ENCODE peak calls at places on chromosomes 7 and 10, in six cellular contexts. R is OCI-LY7; G is CD8-positive, alpha-beta memory T cell; V is tibial artery; Q is effector memory CD4-positive, alpha-beta T cell; C is heart right ventricle. U is an unnamed sample.

GRCh38 chr7:85022064-85022697 is 164.7 kb downstream of the SEMA3D start:
- DNase-seq in R (no peak), G (no peak), V (no peak), Q (no peak), C (no peak), U (no peak)

GRCh38 chr7:108442039-108442568 is 14.1 kb downstream of the NRCAM start:
- DNase-seq in R (no peak), G (no peak), V (no peak), Q (no peak), C (no peak), U (no peak)

GRCh38 chr10:70835895-70836294 is 20.1 kb downstream of the SGPL1 start:
- DNase-seq in R (no peak), G (no peak), V (no peak), Q (no peak), C (no peak), U (no peak)

GRCh38 chr10:107733328-107733727 is 568.8 kb upstream of the SORCS1 start:
- DNase-seq in R (no peak), G (no peak), V (no peak), Q (no peak), C (no peak), U (no peak)

GRCh38 chr10:79026341-79026761 is 42.4 kb upstream of the ZMIZ1 start:
- DNase-seq in R (no peak), G (peak), V (peak), Q (no peak), C (no peak), U (no peak)

GRCh38 chr7:105278973-105279687 is 109.6 kb downstream of the SRPK2 start:
- DNase-seq in R (no peak), G (no peak), V (no peak), Q (no peak), C (no peak), U (no peak)

GRCh38 chr7:131608112-131608498 is 51.7 kb upstream of the PODXL start:
- DNase-seq in R (no peak), G (no peak), V (no peak), Q (no peak), C (no peak), U (no peak)

GRCh38 chr10:88147000-88147798 is 283.8 kb downstream of the PTEN start:
- DNase-seq in R (no peak), G (no peak), V (peak), Q (no peak), C (peak), U (no peak)

GRCh38 chr7:129713544-129713943 is 102.0 kb downstream of the NRF1 start:
- DNase-seq in R (no peak), G (no peak), V (no peak), Q (no peak), C (no peak), U (no peak)

GRCh38 chr7:54541941-54542618 is at the start of gene VSTM2A:
- DNase-seq in R (no peak), G (no peak), V (no peak), Q (no peak), C (no peak), U (no peak)

GRCh38 chr7:111735661-111736323 is 173.5 kb upstream of the IMMP2L start:
- DNase-seq in R (peak), G (peak), V (no peak), Q (peak), C (peak), U (no peak)

GRCh38 chr10:128631801-128632241 is 505.6 kb upstream of the MKI67 start:
- DNase-seq in R (peak), G (no peak), V (no peak), Q (no peak), C (peak), U (no peak)

GRCh38 chr7:142860968-142861367 is 6.1 kb downstream of the EPHB6 start:
- DNase-seq in R (no peak), G (no peak), V (no peak), Q (no peak), C (no peak), U (no peak)

GRCh38 chr7:26284477-26284876 is 7.2 kb upstream of the SNX10 start:
- DNase-seq in R (no peak), G (no peak), V (no peak), Q (no peak), C (no peak), U (no peak)

GRCh38 chr10:79095316-79095715 is 26.6 kb downstream of the ZMIZ1 start:
- DNase-seq in R (no peak), G (no peak), V (no peak), Q (no peak), C (no peak), U (no peak)

GRCh38 chr10:104580321-104580720 is 60.8 kb upstream of the SORCS3 start:
- DNase-seq in R (no peak), G (no peak), V (no peak), Q (no peak), C (no peak), U (peak)

GRCh38 chr10:59876695-59877094 is 29.7 kb downstream of the CCDC6 start:
- DNase-seq in R (no peak), G (no peak), V (no peak), Q (no peak), C (no peak), U (no peak)

GRCh38 chr7:90766814-90767564 is 170.9 kb downstream of the CDK14 start:
- DNase-seq in R (no peak), G (no peak), V (peak), Q (no peak), C (peak), U (no peak)

GRCh38 chr10:75904499-75905283 is 473.3 kb downstream of the LRMDA start:
- DNase-seq in R (no peak), G (no peak), V (no peak), Q (no peak), C (no peak), U (no peak)

GRCh38 chr7:106086062-106086461 is 26.1 kb downstream of the SYPL1 start:
- DNase-seq in R (no peak), G (no peak), V (no peak), Q (no peak), C (no peak), U (no peak)

GRCh38 chr10:97577701-97578100 is 5.1 kb downstream of the ANKRD2 start:
- DNase-seq in R (no peak), G (no peak), V (no peak), Q (no peak), C (no peak), U (no peak)

GRCh38 chr10:121115154-121115553 is 264.0 kb downstream of the WDR11 start:
- DNase-seq in R (no peak), G (no peak), V (no peak), Q (no peak), C (no peak), U (no peak)

GRCh38 chr10:804191-804781 is 114.8 kb upstream of the DIP2C start:
- DNase-seq in R (no peak), G (no peak), V (peak), Q (no peak), C (no peak), U (no peak)

GRCh38 chr7:133602291-133602690 is 349.4 kb downstream of the EXOC4 start:
- DNase-seq in R (no peak), G (no peak), V (no peak), Q (no peak), C (no peak), U (no peak)

GRCh38 chr7:31056775-31057346 is 4.8 kb downstream of the ADCYAP1R1 start:
- DNase-seq in R (no peak), G (no peak), V (no peak), Q (no peak), C (no peak), U (no peak)

GRCh38 chr10:24427678-24428409 is 218.9 kb downstream of the KIAA1217 start:
- DNase-seq in R (no peak), G (no peak), V (no peak), Q (no peak), C (no peak), U (no peak)

GRCh38 chr7:1087952-1088920 is at the start of gene GPER1:
- DNase-seq in R (peak), G (no peak), V (peak), Q (no peak), C (peak), U (no peak)

GRCh38 chr10:102004376-102004775 is 51.6 kb downstream of the ARMH3 start:
- DNase-seq in R (no peak), G (no peak), V (no peak), Q (no peak), C (no peak), U (peak)

GRCh38 chr10:102003541-102003940 is 52.4 kb downstream of the ARMH3 start:
- DNase-seq in R (no peak), G (no peak), V (no peak), Q (no peak), C (no peak), U (no peak)

GRCh38 chr10:102009801-102010425 is 46.1 kb downstream of the ARMH3 start:
- DNase-seq in R (peak), G (peak), V (no peak), Q (peak), C (peak), U (no peak)

DNA sequence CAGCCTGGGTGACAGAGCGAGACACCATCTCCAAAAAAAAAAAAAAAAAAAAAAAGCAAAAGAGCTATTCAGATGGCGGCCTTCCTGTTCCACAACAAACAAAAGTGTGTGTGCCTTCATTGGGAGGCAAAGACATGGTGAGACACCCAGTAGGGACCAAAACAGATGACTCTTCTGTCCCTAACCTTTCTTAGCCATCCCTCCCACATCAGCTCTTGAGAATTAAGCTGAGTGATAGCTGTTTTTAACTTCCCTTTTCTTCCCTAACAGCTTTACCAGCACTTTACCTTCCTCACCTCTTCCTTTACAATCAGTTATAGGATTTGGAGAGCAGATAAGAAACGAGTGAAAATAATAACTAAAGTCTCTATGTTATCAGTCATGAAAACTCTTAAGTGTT is 48.2 kb downstream of the ARMH3 start:
- DNase-seq in R (no peak), G (no peak), V (no peak), Q (no peak), C (no peak), U (no peak)
- H3K27ac ChIP-seq in R (no peak), G (no peak), V (no peak), Q (no peak), C (no peak), U (no peak)

GRCh38 chr10:21509391-21510217 is 15.9 kb downstream of the SKIDA1 start:
- DNase-seq in R (no peak), G (no peak), V (no peak), Q (no peak), C (no peak), U (no peak)
- H3K27ac ChIP-seq in R (no peak), G (no peak), V (peak), Q (no peak), C (peak), U (peak)

GRCh38 chr10:34581871-34582532 is 233.1 kb downstream of the PARD3 start:
- DNase-seq in R (no peak), G (no peak), V (no peak), Q (no peak), C (no peak), U (no peak)
- H3K27ac ChIP-seq in R (no peak), G (no peak), V (no peak), Q (no peak), C (no peak), U (no peak)

GRCh38 chr7:100584677-100585510 is 1.0 kb downstream of the LRCH4 start:
- DNase-seq in R (peak), G (no peak), V (no peak), Q (no peak), C (peak), U (no peak)

GRCh38 chr7:100582650-100583049 is 3.3 kb downstream of the LRCH4 start:
- DNase-seq in R (no peak), G (no peak), V (no peak), Q (no peak), C (no peak), U (no peak)

GRCh38 chr7:100583132-100584045 is 2.5 kb downstream of the LRCH4 start:
- DNase-seq in R (peak), G (peak), V (peak), Q (peak), C (peak), U (no peak)

GRCh38 chr7:100585511-100586265 is at the start of gene LRCH4:
- DNase-seq in R (peak), G (no peak), V (peak), Q (peak), C (no peak), U (no peak)

DNA sequence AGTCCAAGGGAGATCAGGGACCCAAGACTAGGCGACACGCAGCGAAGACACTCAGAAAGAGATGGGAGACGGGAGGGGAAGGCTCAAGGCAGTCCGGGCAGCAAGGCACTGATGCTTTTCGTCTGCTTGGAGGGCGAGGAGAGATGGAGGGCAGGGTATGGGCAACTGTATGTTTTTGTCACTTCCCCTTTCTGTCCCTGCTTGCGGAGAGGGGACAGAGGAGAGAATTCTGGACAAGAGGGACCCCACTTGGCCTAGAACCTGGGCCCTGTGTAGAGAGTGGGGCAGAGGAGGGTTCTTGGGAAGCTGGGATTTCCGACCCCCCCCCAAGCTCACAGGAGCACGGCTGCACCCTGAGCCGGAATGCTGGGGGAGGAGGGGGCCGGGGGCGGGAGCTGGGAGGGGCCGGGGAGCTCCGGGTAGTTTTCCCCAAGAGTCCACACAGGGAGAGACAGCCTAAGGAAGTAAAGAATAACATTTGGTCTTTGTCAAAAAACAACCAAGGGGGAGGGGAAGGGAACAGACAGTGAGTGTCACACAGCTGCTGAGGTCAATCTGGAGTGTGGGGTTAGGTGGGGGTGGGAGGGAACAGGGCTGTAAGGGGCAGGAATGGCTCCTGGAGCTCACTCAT is 1.8 kb downstream of the LRCH4 start:
- DNase-seq in R (no peak), G (no peak), V (peak), Q (no peak), C (peak), U (no peak)
- H3K27ac ChIP-seq in R (peak), G (peak), V (no peak), Q (peak), C (peak), U (peak)

GRCh38 chr10:77881636-77882035 is 44.9 kb downstream of the DLG5 start:
- DNase-seq in R (no peak), G (no peak), V (no peak), Q (no peak), C (no peak), U (no peak)

GRCh38 chr10:77886795-77887355 is 39.7 kb downstream of the DLG5 start:
- DNase-seq in R (no peak), G (no peak), V (no peak), Q (no peak), C (no peak), U (no peak)

GRCh38 chr10:77881222-77881621 is 45.3 kb downstream of the DLG5 start:
- DNase-seq in R (no peak), G (no peak), V (no peak), Q (no peak), C (no peak), U (no peak)

GRCh38 chr10:77887631-77888355 is 38.8 kb downstream of the DLG5 start:
- DNase-seq in R (no peak), G (no peak), V (peak), Q (no peak), C (no peak), U (no peak)

DNA sequence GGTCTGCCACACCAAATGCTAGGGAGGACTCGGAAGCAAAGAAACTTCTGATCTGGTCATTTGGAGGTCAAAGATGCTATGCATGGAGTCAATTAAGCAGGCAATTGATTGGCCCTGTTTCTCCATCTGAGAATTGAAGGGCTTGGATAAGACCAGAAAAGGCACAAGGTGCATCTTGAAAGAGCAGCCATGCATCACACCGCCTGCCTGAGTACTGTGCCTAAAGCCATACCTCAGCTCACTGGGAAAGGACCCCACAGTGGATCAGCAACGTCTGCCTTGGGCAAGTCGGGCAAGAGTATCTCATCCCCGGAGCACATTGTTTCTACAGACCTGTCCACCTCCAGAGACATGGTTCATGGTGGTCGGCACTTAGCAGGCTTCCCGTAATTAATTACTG is 42.4 kb downstream of the DLG5 start:
- DNase-seq in R (no peak), G (no peak), V (no peak), Q (no peak), C (no peak), U (no peak)
- H3K27ac ChIP-seq in R (no peak), G (no peak), V (no peak), Q (no peak), C (no peak), U (no peak)

DNA sequence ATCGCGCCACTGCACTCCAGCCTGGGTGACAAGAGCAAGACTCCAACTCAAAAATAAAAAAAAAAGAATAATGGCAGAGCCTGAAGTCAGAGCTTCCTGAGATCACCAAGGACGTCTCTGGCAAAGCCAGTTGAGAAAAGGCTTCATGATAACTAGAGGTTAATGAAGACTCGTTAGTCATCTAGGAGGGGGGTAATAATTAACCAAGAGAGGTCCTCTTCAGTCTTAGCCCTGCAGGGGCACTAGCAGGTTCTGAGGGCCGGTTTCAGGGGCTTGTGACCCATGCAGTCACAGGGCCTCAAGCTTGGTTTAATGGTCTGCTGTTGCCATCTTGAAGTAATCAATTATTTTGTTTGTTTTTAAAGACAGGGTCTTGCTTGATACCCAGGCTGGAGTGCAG is 28.6 kb upstream of the PROSER2 start:
- DNase-seq in R (no peak), G (no peak), V (no peak), Q (no peak), C (no peak), U (no peak)
- H3K27ac ChIP-seq in R (no peak), G (no peak), V (no peak), Q (no peak), C (no peak), U (no peak)